ENCODE peak calls at places on chromosomes 1 and 21, in four cellular contexts. One of them, this sample, is unnamed.

GRCh38 chr1:54777431-54777830 is 13.1 kb upstream of the PARS2 start:
- DNase-seq in ovary: no peak
- DNase-seq in tibial nerve: no peak
- DNase-seq in transverse colon: no peak
- DNase-seq in this sample: no peak

GRCh38 chr1:87121732-87122163 is 206.9 kb upstream of the LMO4 start:
- DNase-seq in ovary: no peak
- DNase-seq in tibial nerve: no peak
- DNase-seq in transverse colon: no peak
- DNase-seq in this sample: no peak

GRCh38 chr1:200302893-200303250 is 107.0 kb downstream of the ZNF281 start:
- DNase-seq in tibial nerve: no peak
- DNase-seq in transverse colon: no peak
- DNase-seq in ovary: no peak
- DNase-seq in this sample: peak

GRCh38 chr1:177360791-177361190 is 190.0 kb downstream of the BRINP2 start:
- DNase-seq in transverse colon: no peak
- DNase-seq in tibial nerve: no peak
- DNase-seq in ovary: no peak
- DNase-seq in this sample: no peak

GRCh38 chr1:10939654-10940450 is 72.6 kb upstream of the TARDBP start:
- DNase-seq in tibial nerve: no peak
- DNase-seq in transverse colon: peak
- DNase-seq in ovary: no peak
- DNase-seq in this sample: no peak

GRCh38 chr21:33492571-33492970 is 1.1 kb upstream of the DNAJC28 start:
- DNase-seq in tibial nerve: peak
- DNase-seq in ovary: no peak
- DNase-seq in transverse colon: no peak
- DNase-seq in this sample: no peak

GRCh38 chr1:75967719-75968118 is 35.5 kb upstream of the ASB17 start:
- DNase-seq in ovary: no peak
- DNase-seq in transverse colon: no peak
- DNase-seq in tibial nerve: no peak
- DNase-seq in this sample: no peak

GRCh38 chr1:35030338-35031102 is 1.2 kb downstream of the ZMYM6 start:
- DNase-seq in ovary: no peak
- DNase-seq in transverse colon: no peak
- DNase-seq in tibial nerve: peak
- DNase-seq in this sample: no peak

GRCh38 chr1:219446288-219446687 is 166.6 kb downstream of the ZC3H11B start:
- DNase-seq in transverse colon: no peak
- DNase-seq in ovary: no peak
- DNase-seq in tibial nerve: no peak
- DNase-seq in this sample: no peak

GRCh38 chr1:64686828-64687724 is 57.8 kb upstream of the RAVER2 start:
- DNase-seq in ovary: no peak
- DNase-seq in transverse colon: peak
- DNase-seq in tibial nerve: no peak
- DNase-seq in this sample: peak

GRCh38 chr21:17139696-17140095 is 373.1 kb upstream of the CXADR start:
- DNase-seq in ovary: no peak
- DNase-seq in transverse colon: no peak
- DNase-seq in tibial nerve: no peak
- DNase-seq in this sample: no peak

GRCh38 chr1:65174585-65174984 is 26.6 kb downstream of the AK4 start:
- DNase-seq in tibial nerve: peak
- DNase-seq in ovary: peak
- DNase-seq in transverse colon: peak
- DNase-seq in this sample: peak

GRCh38 chr1:46509414-46509813 is 19.8 kb downstream of the DMBX1 start:
- DNase-seq in ovary: no peak
- DNase-seq in transverse colon: no peak
- DNase-seq in tibial nerve: no peak
- DNase-seq in this sample: no peak

GRCh38 chr1:46512135-46512791 is 22.6 kb downstream of the DMBX1 start:
- DNase-seq in transverse colon: no peak
- DNase-seq in ovary: no peak
- DNase-seq in tibial nerve: no peak
- DNase-seq in this sample: no peak

GRCh38 chr1:46508760-46509159 is 19.1 kb downstream of the DMBX1 start:
- DNase-seq in ovary: no peak
- DNase-seq in tibial nerve: no peak
- DNase-seq in transverse colon: no peak
- DNase-seq in this sample: no peak

GRCh38 chr1:46510998-46511365 is 21.3 kb downstream of the DMBX1 start:
- DNase-seq in ovary: no peak
- DNase-seq in transverse colon: no peak
- DNase-seq in tibial nerve: no peak
- DNase-seq in this sample: no peak

GRCh38 chr1:46510341-46510997 is 20.8 kb downstream of the DMBX1 start:
- DNase-seq in transverse colon: no peak
- DNase-seq in ovary: no peak
- DNase-seq in tibial nerve: no peak
- DNase-seq in this sample: no peak
- TF ChIP-seq EP300 in transverse colon: no peak
- TF ChIP-seq EP300 in ovary: no peak
- TF ChIP-seq EP300 in tibial nerve: no peak
- TF ChIP-seq EP300 in this sample: no peak

GRCh38 chr1:214362188-214362882 is 81.4 kb downstream of the SMYD2 start:
- DNase-seq in transverse colon: no peak
- DNase-seq in tibial nerve: peak
- DNase-seq in ovary: no peak
- DNase-seq in this sample: no peak

GRCh38 chr1:214360525-214361164 is 79.7 kb downstream of the SMYD2 start:
- DNase-seq in tibial nerve: no peak
- DNase-seq in transverse colon: no peak
- DNase-seq in ovary: no peak
- DNase-seq in this sample: no peak

GRCh38 chr1:214363386-214363785 is 82.4 kb downstream of the SMYD2 start:
- DNase-seq in transverse colon: no peak
- DNase-seq in ovary: no peak
- DNase-seq in tibial nerve: no peak
- DNase-seq in this sample: no peak

GRCh38 chr1:214364335-214364734 is 83.4 kb downstream of the SMYD2 start:
- DNase-seq in tibial nerve: no peak
- DNase-seq in transverse colon: no peak
- DNase-seq in ovary: no peak
- DNase-seq in this sample: no peak

GRCh38 chr1:214361636-214362035 is 80.7 kb downstream of the SMYD2 start:
- DNase-seq in transverse colon: no peak
- DNase-seq in ovary: no peak
- DNase-seq in tibial nerve: no peak
- DNase-seq in this sample: no peak
- TF ChIP-seq EP300 in transverse colon: no peak
- TF ChIP-seq EP300 in ovary: no peak
- TF ChIP-seq EP300 in tibial nerve: no peak
- TF ChIP-seq EP300 in this sample: no peak

GRCh38 chr1:172824199-172824598 is 165.3 kb downstream of the FASLG start:
- DNase-seq in ovary: no peak
- DNase-seq in tibial nerve: peak
- DNase-seq in transverse colon: no peak
- DNase-seq in this sample: no peak

GRCh38 chr1:172827841-172828240 is 168.9 kb downstream of the FASLG start:
- DNase-seq in ovary: no peak
- DNase-seq in transverse colon: no peak
- DNase-seq in tibial nerve: no peak
- DNase-seq in this sample: no peak

GRCh38 chr1:172823534-172823933 is 164.6 kb downstream of the FASLG start:
- DNase-seq in transverse colon: no peak
- DNase-seq in tibial nerve: no peak
- DNase-seq in ovary: no peak
- DNase-seq in this sample: no peak

GRCh38 chr1:172827301-172827700 is 168.4 kb downstream of the FASLG start:
- DNase-seq in tibial nerve: no peak
- DNase-seq in transverse colon: no peak
- DNase-seq in ovary: no peak
- DNase-seq in this sample: no peak

GRCh38 chr1:172826096-172826741 is 167.3 kb downstream of the FASLG start:
- DNase-seq in transverse colon: no peak
- DNase-seq in ovary: no peak
- DNase-seq in tibial nerve: peak
- DNase-seq in this sample: no peak
- TF ChIP-seq EP300 in transverse colon: no peak
- TF ChIP-seq EP300 in ovary: no peak
- TF ChIP-seq EP300 in tibial nerve: peak
- TF ChIP-seq EP300 in this sample: peak

GRCh38 chr1:23553896-23554480 is 5.3 kb downstream of the ID3 start:
- DNase-seq in transverse colon: no peak
- DNase-seq in ovary: peak
- DNase-seq in tibial nerve: no peak
- DNase-seq in this sample: no peak

GRCh38 chr1:23555225-23555801 is 4.0 kb downstream of the ID3 start:
- DNase-seq in ovary: peak
- DNase-seq in transverse colon: peak
- DNase-seq in tibial nerve: no peak
- DNase-seq in this sample: no peak

GRCh38 chr1:23553206-23553895 is 6.0 kb downstream of the ID3 start:
- DNase-seq in tibial nerve: no peak
- DNase-seq in transverse colon: no peak
- DNase-seq in ovary: no peak
- DNase-seq in this sample: no peak

GRCh38 chr1:23555949-23556640 is 3.2 kb downstream of the ID3 start:
- DNase-seq in tibial nerve: no peak
- DNase-seq in ovary: peak
- DNase-seq in transverse colon: peak
- DNase-seq in this sample: no peak

DNA sequence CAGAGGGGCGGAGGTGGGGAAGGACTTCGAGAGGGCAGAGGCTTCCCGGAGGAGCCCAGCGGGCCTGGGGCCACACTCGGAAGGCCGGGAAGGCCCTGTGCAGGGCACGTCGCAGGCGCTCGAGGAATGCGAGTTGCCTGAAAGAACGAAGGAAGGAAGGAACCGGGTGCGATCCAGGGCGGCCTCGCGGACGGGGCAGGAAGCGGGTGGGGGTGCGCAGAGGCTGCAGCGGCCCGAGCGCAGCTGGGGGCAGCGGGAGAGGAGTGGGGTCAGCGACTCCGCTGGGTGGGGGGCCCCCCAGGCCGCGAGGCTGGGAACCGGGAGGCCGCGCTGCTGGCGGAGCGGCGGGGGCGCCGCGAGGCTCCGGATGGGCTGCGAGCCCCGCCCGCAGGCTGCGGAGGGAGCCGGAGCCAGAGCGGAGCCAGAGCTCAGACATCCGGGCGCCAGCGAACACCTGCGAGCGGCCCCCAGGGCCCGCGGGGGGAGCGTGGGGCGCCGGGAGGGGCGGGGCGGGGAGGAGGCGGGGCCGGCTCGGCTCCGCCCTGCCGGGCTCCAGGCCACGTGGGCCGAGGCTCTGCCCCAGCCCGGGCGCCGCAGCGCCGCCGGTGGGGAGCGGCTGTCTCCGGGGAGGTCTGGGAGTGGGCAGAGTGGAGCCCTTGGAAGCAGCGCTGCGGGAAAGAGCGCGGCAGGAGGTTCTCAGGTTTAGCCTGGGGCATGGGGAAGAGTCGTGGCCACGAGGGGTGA is 4.6 kb downstream of the ID3 start:
- DNase-seq in ovary: peak
- DNase-seq in transverse colon: peak
- DNase-seq in tibial nerve: peak
- DNase-seq in this sample: peak
- TF ChIP-seq EP300 in ovary: no peak
- TF ChIP-seq EP300 in transverse colon: peak
- TF ChIP-seq EP300 in tibial nerve: no peak
- TF ChIP-seq EP300 in this sample: no peak